ENCODE peak calls at places on chromosomes 3 and 15, in six cellular contexts. A is fibroblast of the aortic adventitia, Y is A549, K is psoas muscle, B is spleen, M is WERI-Rb-1. P is an unnamed sample.

GRCh38 chr15:95018888-95019545 is 787.7 kb downstream of the MCTP2 start:
- DNase-seq in M (no peak), K (no peak), B (no peak), Y (no peak), A (peak), P (peak)

GRCh38 chr15:83310521-83311456 is 26.3 kb upstream of the BNC1 start:
- DNase-seq in Y (no peak), B (no peak), K (no peak), M (no peak), A (peak), P (no peak)

GRCh38 chr15:71612066-71612715 is 198.2 kb upstream of the NR2E3 start:
- DNase-seq in Y (no peak), M (no peak), K (peak), B (no peak), A (peak), P (peak)

GRCh38 chr3:66729685-66730393 is 229.0 kb upstream of the LRIG1 start:
- DNase-seq in Y (no peak), A (no peak), K (no peak), M (no peak), B (no peak), P (no peak)

GRCh38 chr3:97942801-97943546 is 29.3 kb downstream of the RIOX2 start:
- DNase-seq in M (no peak), A (no peak), Y (no peak), B (no peak), K (no peak), P (no peak)

GRCh38 chr3:111392911-111393351 is 149.1 kb upstream of the CD96 start:
- DNase-seq in Y (peak), B (no peak), A (no peak), M (peak), K (no peak), P (no peak)

GRCh38 chr3:39453134-39453533 is 14.3 kb upstream of the MOBP start:
- DNase-seq in A (no peak), M (no peak), K (no peak), B (no peak), Y (no peak), P (no peak)

GRCh38 chr3:80052271-80052670 is 284.5 kb upstream of the ROBO1 start:
- DNase-seq in Y (no peak), M (no peak), K (no peak), B (peak), A (no peak), P (no peak)

GRCh38 chr3:2921903-2922302 is 188.3 kb downstream of the IL5RA start:
- DNase-seq in M (no peak), K (no peak), Y (peak), A (peak), B (no peak), P (peak)

DNA sequence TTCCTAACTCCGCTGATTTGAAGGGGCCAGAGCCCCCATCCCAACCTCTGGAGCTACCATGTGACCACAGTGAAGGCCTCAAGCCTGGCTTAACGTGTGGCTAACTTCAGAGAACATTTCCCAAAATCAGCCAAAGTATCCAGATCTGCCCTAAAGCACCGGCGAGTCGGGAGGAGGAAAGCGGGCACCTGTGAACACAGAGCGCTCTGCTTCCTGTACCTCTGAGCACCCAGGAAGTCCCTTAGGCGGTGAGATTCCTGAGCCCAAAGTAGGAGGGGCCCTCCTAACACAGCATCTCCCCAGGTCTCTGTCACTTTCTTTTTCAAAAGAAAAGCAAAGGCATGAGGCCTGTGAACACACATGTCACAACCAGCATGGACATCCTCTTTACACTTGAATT is 904 bp upstream of the EIF4E3 start:
- DNase-seq in M (no peak), Y (no peak), B (no peak), K (no peak), A (no peak), P (no peak)
- TF ChIP-seq CTCF in M (no peak), Y (no peak), B (no peak), K (no peak), A (no peak), P (no peak)

GRCh38 chr15:101193781-101194180 is 58.1 kb downstream of the CHSY1 start:
- DNase-seq in M (no peak), K (no peak), A (no peak), B (no peak), Y (no peak), P (no peak)
- H3K4me3 ChIP-seq in M (no peak), K (peak), A (peak), B (no peak), Y (no peak), P (no peak)

DNA sequence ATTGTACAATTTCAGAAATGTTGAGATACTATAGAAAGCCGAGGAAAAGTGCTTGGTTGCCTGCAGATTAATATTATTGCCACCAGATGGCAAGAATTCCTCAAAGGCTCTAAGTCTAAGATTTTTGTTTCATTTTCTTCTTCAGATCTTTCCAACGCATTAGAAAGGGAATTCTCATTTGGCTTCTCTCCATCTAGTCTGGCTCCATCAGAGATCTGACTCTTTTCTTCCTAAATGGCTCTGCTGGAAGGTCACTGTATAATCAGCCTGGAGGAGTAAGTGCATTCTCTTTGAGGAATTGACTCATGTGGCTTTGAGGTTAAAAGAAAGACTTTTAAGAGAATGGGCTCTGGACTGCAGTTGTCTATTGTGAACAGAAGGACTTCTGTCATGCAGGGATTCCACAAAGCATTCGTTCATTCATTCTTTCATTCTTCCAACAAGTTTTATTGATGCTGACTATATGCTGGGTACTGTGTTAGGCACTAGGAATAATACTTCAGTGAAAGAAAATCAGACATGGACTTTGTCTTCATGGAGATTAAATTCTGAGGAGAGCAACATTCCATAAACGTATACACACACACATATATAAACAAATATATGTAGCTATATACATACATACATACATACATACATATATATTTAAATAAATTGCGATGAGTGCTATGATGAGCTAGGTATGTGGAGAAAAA is 55.3 kb downstream of the SLC28A2 start:
- DNase-seq in M (no peak), Y (peak), A (peak), K (no peak), B (no peak), P (peak)
- TF ChIP-seq CTCF in M (peak), Y (peak), A (peak), K (peak), B (no peak), P (peak)

GRCh38 chr15:80861776-80862175 is 82.6 kb downstream of the CEMIP start:
- DNase-seq in B (no peak), Y (no peak), K (no peak), M (no peak), A (peak), P (peak)
- H3K4me3 ChIP-seq in B (no peak), Y (no peak), K (no peak), M (no peak), A (no peak), P (no peak)

GRCh38 chr3:18396428-18396827 is 28.7 kb downstream of the SATB1 start:
- DNase-seq in K (no peak), Y (no peak), M (no peak), B (no peak), A (no peak), P (no peak)

GRCh38 chr3:18405141-18405540 is 20.0 kb downstream of the SATB1 start:
- DNase-seq in K (no peak), Y (no peak), A (no peak), M (no peak), B (no peak), P (peak)

GRCh38 chr3:18401298-18401961 is 23.7 kb downstream of the SATB1 start:
- DNase-seq in K (no peak), A (no peak), Y (no peak), B (no peak), M (no peak), P (no peak)

DNA sequence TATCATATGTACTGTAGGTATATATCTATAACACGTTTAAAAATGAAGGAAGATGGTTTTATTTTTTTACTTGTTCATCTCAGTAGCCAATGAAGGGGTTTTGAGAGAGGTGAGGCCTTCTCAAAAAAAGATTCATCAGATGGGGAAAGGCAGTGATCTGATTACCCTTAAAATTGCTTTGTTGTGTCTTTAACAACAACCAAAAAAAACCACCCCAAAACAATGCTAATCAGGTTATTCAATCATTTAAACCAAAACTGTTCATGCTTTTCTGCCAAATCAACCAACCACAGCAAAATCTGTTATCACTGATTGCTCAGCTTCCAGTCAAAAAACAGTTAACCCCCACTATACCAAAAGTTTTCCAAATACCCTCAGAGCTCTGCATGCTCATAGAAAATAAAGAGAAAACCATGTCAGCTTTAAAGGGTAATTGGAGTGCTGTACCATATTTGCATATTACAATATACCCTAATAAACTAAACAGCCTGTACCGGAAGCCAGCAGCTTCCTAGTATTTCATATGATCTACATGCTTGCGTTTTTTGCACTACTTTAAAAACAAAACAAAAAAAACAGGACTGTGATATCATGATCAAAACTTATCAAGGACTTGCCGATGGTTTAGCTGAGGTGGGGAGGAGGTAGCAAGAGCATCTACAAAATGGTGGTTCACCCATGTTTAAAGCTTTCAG is 22.9 kb downstream of the SATB1 start:
- DNase-seq in M (no peak), K (no peak), A (no peak), B (no peak), Y (no peak), P (no peak)
- TF ChIP-seq CTCF in M (no peak), K (no peak), A (no peak), B (no peak), Y (no peak), P (no peak)

GRCh38 chr15:93088981-93089854 is at the start of gene RGMA:
- DNase-seq in Y (no peak), A (no peak), B (no peak), M (no peak), K (peak), P (no peak)

GRCh38 chr15:93086791-93087190 is 2.2 kb downstream of the RGMA start:
- DNase-seq in Y (no peak), A (no peak), M (no peak), B (no peak), K (no peak), P (no peak)

GRCh38 chr15:93089855-93090305 is 869 bp upstream of the RGMA start:
- DNase-seq in Y (no peak), K (peak), A (no peak), M (no peak), B (no peak), P (no peak)

GRCh38 chr15:93088200-93088980 is 621 bp downstream of the RGMA start:
- DNase-seq in K (peak), Y (peak), B (peak), M (no peak), A (peak), P (no peak)

GRCh38 chr15:93087825-93088199 is 1.2 kb downstream of the RGMA start:
- DNase-seq in Y (peak), A (peak), B (peak), M (peak), K (peak), P (peak)
- H3K4me3 ChIP-seq in Y (peak), A (no peak), B (peak), M (no peak), K (peak), P (no peak)

GRCh38 chr3:81869380-81869779 is 107.9 kb upstream of the GBE1 start:
- DNase-seq in Y (no peak), B (no peak), A (no peak), K (no peak), M (no peak), P (no peak)

GRCh38 chr3:81874738-81875137 is 113.3 kb upstream of the GBE1 start:
- DNase-seq in B (no peak), M (no peak), A (no peak), Y (no peak), K (no peak), P (no peak)

GRCh38 chr3:81868597-81868996 is 107.2 kb upstream of the GBE1 start:
- DNase-seq in A (no peak), B (no peak), Y (no peak), K (no peak), M (no peak), P (no peak)

GRCh38 chr3:81872566-81872965 is 111.1 kb upstream of the GBE1 start:
- DNase-seq in B (no peak), K (no peak), Y (no peak), M (no peak), A (no peak), P (no peak)

GRCh38 chr3:81871358-81872152 is 110.1 kb upstream of the GBE1 start:
- DNase-seq in K (no peak), B (no peak), A (peak), Y (no peak), M (no peak), P (no peak)
- TF ChIP-seq CTCF in K (peak), B (no peak), A (no peak), Y (no peak), M (no peak), P (peak)

GRCh38 chr3:179333084-179333483 is 10.3 kb downstream of the ZNF639 start:
- DNase-seq in M (no peak), A (no peak), K (no peak), Y (no peak), B (no peak), P (no peak)

GRCh38 chr3:179336345-179336929 is 11.1 kb upstream of the MFN1 start:
- DNase-seq in Y (no peak), K (no peak), M (no peak), A (peak), B (no peak), P (no peak)

GRCh38 chr3:179330438-179330837 is 7.6 kb downstream of the ZNF639 start:
- DNase-seq in A (no peak), Y (no peak), K (no peak), B (no peak), M (no peak), P (peak)

GRCh38 chr3:179332240-179332639 is 9.4 kb downstream of the ZNF639 start:
- DNase-seq in M (no peak), B (no peak), K (no peak), Y (no peak), A (no peak), P (no peak)
- H3K4me3 ChIP-seq in M (no peak), B (no peak), K (no peak), Y (no peak), A (no peak), P (no peak)

GRCh38 chr15:89864958-89865739 is 28.6 kb downstream of the AP3S2 start:
- DNase-seq in M (peak), K (no peak), B (no peak), Y (no peak), A (no peak), P (no peak)
- TF ChIP-seq CTCF in M (peak), K (no peak), B (no peak), Y (no peak), A (no peak), P (peak)

P was measured in fibroblast of mammary gland.